ENCODE peak calls at places on chromosome 2, in ten cellular contexts. U is ovary, G is endodermal cell, C is fibroblast of lung, D is HCT116, L is endothelial cell of umbilical vein, B is brain microvascular endothelial cell, E is tibial artery, V is heart right ventricle, R is stomach. A is an unnamed sample.
A peak's percentile ranks its signal among the peaks of the same experiment; 100 is the strongest.

GRCh38 chr2:124763611-124764010 is 738.5 kb downstream of the CNTNAP5 start:
- DNase-seq in G (no peak), V (no peak), C (no peak), E (no peak), D (no peak), U (no peak), R (no peak), B (no peak), L (no peak), A (no peak)

GRCh38 chr2:21836766-21837543 is 713.2 kb downstream of the TDRD15 start:
- DNase-seq in B (peak; percentile 37), R (no peak), D (no peak), C (peak; percentile 98), E (no peak), V (no peak), L (no peak), U (no peak), G (no peak), A (no peak)

GRCh38 chr2:36568533-36569246 is 29.3 kb downstream of the FEZ2 start:
- DNase-seq in D (no peak), V (no peak), G (no peak), B (no peak), U (no peak), L (peak; percentile 95), C (peak; percentile 39), R (no peak), E (no peak), A (no peak)

GRCh38 chr2:84946204-84947009 is 24.6 kb upstream of the KCMF1 start:
- DNase-seq in C (no peak), G (no peak), V (no peak), L (peak; percentile 61), R (peak; percentile 57), D (peak; percentile 96), E (peak; percentile 52), B (peak; percentile 71), U (no peak), A (no peak)

GRCh38 chr2:127811397-127811860 is 458 bp upstream of the WDR33 start:
- DNase-seq in B (no peak), L (no peak), D (no peak), V (no peak), R (no peak), E (peak; percentile 64), U (no peak), G (no peak), C (no peak), A (no peak)

GRCh38 chr2:233449071-233449901 is 95.0 kb downstream of the DGKD start:
- DNase-seq in L (peak; percentile 50), B (peak; percentile 62), C (peak; percentile 51), U (no peak), V (no peak), G (peak; percentile 93), D (no peak), R (no peak), E (peak; percentile 69), A (no peak)

GRCh38 chr2:227464851-227465250 is 7.1 kb upstream of the AGFG1 start:
- DNase-seq in D (no peak), R (no peak), E (no peak), V (no peak), U (no peak), L (no peak), B (no peak), C (no peak), G (peak; percentile 45), A (no peak)

GRCh38 chr2:240981871-240982800 is 16.3 kb upstream of the SNED1 start:
- DNase-seq in G (no peak), V (no peak), U (no peak), B (no peak), C (no peak), E (peak; percentile 45), L (no peak), R (no peak), D (no peak), A (no peak)

GRCh38 chr2:232310189-232310588 is 68.4 kb upstream of the ALPP start:
- DNase-seq in C (no peak), R (no peak), D (no peak), V (no peak), G (no peak), L (no peak), U (no peak), B (no peak), E (no peak), A (no peak)

GRCh38 chr2:50004667-50005066 is 850.4 kb upstream of the FSHR start:
- DNase-seq in L (no peak), C (no peak), B (no peak), D (no peak), E (no peak), V (no peak), R (no peak), G (peak; percentile 44), U (no peak), A (no peak)

GRCh38 chr2:166376873-166377272 is 1.1 kb upstream of the SCN9A start:
- DNase-seq in U (no peak), V (no peak), R (no peak), G (no peak), C (no peak), D (no peak), B (no peak), E (no peak), L (no peak), A (no peak)
- H3K27ac ChIP-seq in U (no peak overlapping the region), V (peak overlapping the region; percentile 45), R (no peak overlapping the region), G (no peak overlapping the region), C (no peak overlapping the region), D (no peak overlapping the region), B (no peak overlapping the region), E (peak overlapping the region; percentile 50), L (no peak overlapping the region), A (no peak overlapping the region)

GRCh38 chr2:104854507-104855173 is 725 bp downstream of the POU3F3 start:
- DNase-seq in U (no peak), D (no peak), G (peak; percentile 65), E (no peak), L (no peak), B (no peak), C (peak; percentile 6), R (no peak), V (no peak), A (no peak)
- H3K4me3 ChIP-seq in U (no peak overlapping the region), D (no peak overlapping the region), G (peak overlapping the region; percentile 77), E (peak overlapping the region; percentile 47), L (no peak overlapping the region), B (no peak overlapping the region), C (no peak overlapping the region), R (peak overlapping the region; percentile 39), V (peak overlapping the region; percentile 55), A (peak overlapping the region; percentile 4)

DNA sequence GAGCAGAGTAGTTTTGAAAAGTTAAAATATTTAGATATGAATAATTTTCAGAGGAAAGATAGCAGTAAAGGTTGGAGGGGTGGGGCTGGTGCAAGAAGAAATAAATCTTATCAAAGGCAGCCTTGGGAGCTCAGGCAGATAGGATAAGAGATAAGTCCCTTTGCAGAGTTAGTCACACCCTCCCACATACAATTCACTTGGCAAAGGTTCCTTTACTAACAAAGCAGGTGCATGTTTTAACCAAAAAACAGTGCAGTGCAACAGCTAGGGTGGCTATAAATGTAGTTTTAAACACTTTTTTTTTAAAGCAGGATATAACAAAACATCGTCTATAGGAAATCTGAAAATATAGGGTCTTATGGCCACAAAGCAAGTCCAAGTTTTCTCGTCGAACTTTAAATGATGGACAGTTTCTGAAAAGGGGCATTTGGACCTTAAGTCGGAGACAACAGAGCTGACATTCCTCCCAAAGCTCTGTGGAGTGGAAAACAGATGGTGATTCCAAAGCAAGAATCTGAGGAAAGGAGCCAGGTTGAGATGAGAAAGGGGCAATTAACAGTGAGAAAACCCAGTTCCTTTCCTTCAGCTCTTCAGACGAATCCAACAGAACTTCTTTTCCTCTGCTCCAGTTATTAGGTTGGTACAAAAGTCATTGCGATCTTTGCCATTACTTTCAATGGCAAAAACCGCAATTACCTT is 53.0 kb downstream of the EPHA4 start:
- DNase-seq in D (no peak), R (no peak), G (no peak), E (no peak), L (no peak), B (no peak), V (no peak), U (no peak), C (no peak), A (no peak)
- H3K27ac ChIP-seq in D (no peak overlapping the region), R (no peak overlapping the region), G (no peak overlapping the region), E (no peak overlapping the region), L (peak overlapping the region; percentile 70), B (no peak overlapping the region), V (no peak overlapping the region), U (no peak overlapping the region), C (no peak overlapping the region), A (peak overlapping the region; percentile 91)

DNA sequence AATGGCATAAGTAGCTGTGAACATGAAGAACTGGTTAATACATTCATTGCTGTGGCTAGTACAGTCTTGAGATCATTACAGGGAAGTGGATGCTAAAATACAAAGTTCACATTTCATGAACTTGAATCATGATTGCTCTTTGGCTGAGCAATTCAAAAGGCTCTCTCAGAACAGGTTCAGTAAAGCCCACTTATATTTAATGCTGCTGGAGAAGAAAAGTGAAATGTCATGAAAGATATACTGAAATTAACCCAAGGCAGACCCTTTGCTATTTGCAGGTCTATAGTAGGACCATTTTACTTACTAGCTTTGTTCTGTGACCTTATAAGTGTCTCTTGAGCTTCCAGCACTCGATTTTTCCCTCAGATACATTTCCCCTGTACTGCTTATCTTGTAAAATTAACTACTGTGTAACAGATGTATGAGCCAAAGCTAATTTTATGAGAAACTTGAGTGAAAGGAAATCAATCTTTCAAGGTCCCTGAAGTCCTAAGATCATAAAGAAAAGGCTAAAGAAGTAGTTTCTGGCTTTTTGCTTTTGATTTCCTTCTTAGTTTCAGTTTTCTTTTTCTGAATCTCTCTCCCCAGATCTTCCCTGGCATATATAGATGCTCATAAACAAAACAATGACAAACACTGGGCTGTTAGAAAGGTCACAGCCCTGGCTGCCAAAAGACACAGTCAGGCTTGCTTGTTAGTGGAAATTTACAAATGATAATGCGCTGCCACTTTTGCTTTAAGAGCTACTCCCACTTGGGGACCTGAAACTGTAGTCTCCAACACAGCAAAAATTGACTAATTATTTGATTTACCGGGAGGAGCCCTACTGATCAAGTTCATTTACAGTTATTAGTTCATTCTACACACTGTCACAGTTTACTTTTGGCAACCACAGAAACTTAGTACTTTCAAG is 132.7 kb upstream of the XPO1 start:
- DNase-seq in G (no peak), C (peak; percentile 51), V (peak; percentile 36), U (no peak), D (no peak), E (no peak), L (peak; percentile 78), R (peak; percentile 63), B (peak; percentile 39), A (no peak)
- H3K4me3 ChIP-seq in G (no peak overlapping the region), C (peak overlapping the region; percentile 42), V (peak overlapping the region; percentile 31), U (peak overlapping the region; percentile 31), D (no peak overlapping the region), E (peak overlapping the region; percentile 9), L (peak overlapping the region; percentile 14), R (peak overlapping the region; percentile 25), B (peak overlapping the region; percentile 3), A (peak overlapping the region; percentile 17)

A was measured in effector memory CD4-positive, alpha-beta T cell.